ENCODE peak calls at places on chromosomes 6 and 20, in nine cellular contexts. P is lower leg skin, T is pancreas, W is HL-60, Y is heart right ventricle, L is ovary, G is right atrium auricular region, O is esophagus squamous epithelium, D is cardiac fibroblast. V is an unnamed sample.

GRCh38 chr6:157779705-157780604 is 43.1 kb upstream of the SNX9 start:
- DNase-seq in P (no peak), T (no peak), W (no peak), Y (no peak), L (no peak), G (no peak), O (no peak), D (peak), V (no peak)

GRCh38 chr6:4055420-4056041 is 23.4 kb downstream of the FAM217A start:
- DNase-seq in P (peak), T (no peak), W (no peak), Y (no peak), L (no peak), G (no peak), O (no peak), D (peak), V (no peak)

GRCh38 chr6:40816601-40817000 is 222.4 kb downstream of the UNC5CL start:
- DNase-seq in P (no peak), T (no peak), W (no peak), Y (no peak), L (no peak), G (no peak), O (no peak), D (no peak), V (no peak)

GRCh38 chr20:22430154-22430745 is 154.1 kb downstream of the FOXA2 start:
- DNase-seq in P (no peak), T (no peak), W (no peak), Y (no peak), L (no peak), G (no peak), O (no peak), D (peak), V (no peak)

GRCh38 chr6:125273965-125274364 is 27.8 kb downstream of the HDDC2 start:
- DNase-seq in P (peak), T (no peak), W (no peak), Y (no peak), L (no peak), G (no peak), O (no peak), D (peak), V (no peak)

GRCh38 chr6:26215200-26216014 is 128.2 kb downstream of the HFE start:
- DNase-seq in P (no peak), T (no peak), W (no peak), Y (no peak), L (no peak), G (no peak), O (no peak), D (peak), V (no peak)

GRCh38 chr20:62354811-62355341 is 12.2 kb downstream of the LAMA5 start:
- DNase-seq in P (no peak), T (peak), W (no peak), Y (peak), L (no peak), G (no peak), O (no peak), D (no peak), V (no peak)

GRCh38 chr20:44075191-44075949 is 111.6 kb downstream of the JPH2 start:
- DNase-seq in P (no peak), T (no peak), W (peak), Y (no peak), L (no peak), G (peak), O (no peak), D (no peak), V (no peak)

GRCh38 chr6:36386495-36387439 is 702 bp downstream of the ETV7 start:
- DNase-seq in P (no peak), T (no peak), W (no peak), Y (peak), L (peak), G (no peak), O (no peak), D (peak), V (no peak)

GRCh38 chr6:71410164-71410566 is 121.6 kb downstream of the OGFRL1 start:
- DNase-seq in P (no peak), T (no peak), W (no peak), Y (no peak), L (no peak), G (no peak), O (no peak), D (no peak), V (no peak)

DNA sequence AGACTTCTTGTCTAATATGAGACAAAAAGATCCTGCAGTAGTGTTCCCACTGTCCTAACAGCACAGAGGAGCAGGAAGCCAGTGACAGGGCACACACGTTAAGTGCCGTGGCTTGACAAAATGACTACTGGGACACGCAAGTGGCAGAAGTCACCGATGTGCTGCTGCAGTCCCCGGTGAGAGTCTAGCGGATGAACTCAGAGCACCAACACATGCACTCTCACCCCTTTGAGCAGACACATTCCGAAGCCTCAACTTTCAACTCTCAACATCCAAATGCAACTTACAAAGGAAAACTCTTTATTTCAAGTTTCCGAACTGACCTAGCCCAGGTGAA is 894 bp downstream of the LAMA4 start:
- DNase-seq in P (no peak), T (no peak), W (no peak), Y (peak), L (no peak), G (no peak), O (no peak), D (no peak), V (no peak)
- TF ChIP-seq CTCF in P (no peak), T (no peak), W (no peak), Y (no peak), L (no peak), G (no peak), O (no peak), D (no peak), V (no peak)

GRCh38 chr20:1119128-1119505 is 715 bp downstream of the PSMF1 start:
- DNase-seq in P (no peak), T (no peak), W (no peak), Y (no peak), L (no peak), G (no peak), O (no peak), D (no peak), V (no peak)

GRCh38 chr20:1119524-1119923 is 1.1 kb downstream of the PSMF1 start:
- DNase-seq in P (no peak), T (no peak), W (no peak), Y (no peak), L (no peak), G (no peak), O (no peak), D (no peak), V (no peak)

GRCh38 chr20:1121439-1121838 is 3.0 kb downstream of the PSMF1 start:
- DNase-seq in P (no peak), T (no peak), W (no peak), Y (no peak), L (no peak), G (no peak), O (no peak), D (peak), V (no peak)

GRCh38 chr20:1118336-1119127 is at the start of gene PSMF1:
- DNase-seq in P (peak), T (peak), W (peak), Y (peak), L (peak), G (peak), O (peak), D (peak), V (peak)

DNA sequence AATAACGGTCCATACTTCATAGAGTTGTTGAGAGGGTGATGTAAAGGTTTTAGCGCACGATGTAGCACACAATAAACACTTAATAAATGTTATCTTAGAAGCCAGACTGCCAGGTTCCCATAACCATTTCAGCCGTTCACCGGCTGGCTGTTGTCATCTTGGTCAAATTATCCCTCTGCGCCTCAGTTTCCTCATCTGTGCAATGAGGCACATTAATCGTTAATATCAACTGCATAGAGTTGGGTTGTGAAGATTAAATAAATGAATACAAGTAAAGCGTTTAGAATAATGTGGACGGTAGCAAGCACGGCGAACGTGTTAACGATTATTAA is 432 bp upstream of the PSMF1 start:
- DNase-seq in P (no peak), T (no peak), W (no peak), Y (no peak), L (no peak), G (no peak), O (no peak), D (no peak), V (no peak)
- H3K4me3 ChIP-seq in P (peak), T (peak), W (peak), Y (peak), L (peak), G (peak), O (peak), D (peak), V (peak)

GRCh38 chr6:89081423-89082322 is 1.1 kb downstream of the PNRC1 start:
- DNase-seq in P (peak), T (peak), W (peak), Y (peak), L (peak), G (peak), O (peak), D (peak), V (peak)
- TF ChIP-seq CTCF in P (no peak), T (no peak), W (no peak), Y (no peak), L (no peak), G (no peak), O (no peak), D (no peak), V (peak)

DNA sequence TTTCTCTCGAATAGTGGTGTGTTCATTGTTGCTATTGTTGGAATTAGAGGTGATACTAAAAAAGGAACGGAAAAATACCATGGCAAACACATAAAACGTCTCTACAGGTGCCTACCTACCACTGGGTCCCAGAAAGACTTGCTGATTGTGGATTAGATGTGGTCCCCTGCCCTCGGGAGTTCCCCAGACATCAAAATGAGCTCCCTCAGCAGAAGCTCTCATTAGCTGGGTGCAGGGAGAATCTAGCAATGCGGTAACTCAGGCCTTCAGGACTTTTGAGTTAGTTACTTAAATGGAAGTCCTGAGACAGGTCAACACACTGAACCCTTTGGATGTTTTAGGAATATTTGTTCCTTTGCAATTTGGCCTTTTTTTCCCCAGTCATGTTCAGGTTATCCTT is 6.1 kb downstream of the IRF4 start:
- DNase-seq in P (no peak), T (no peak), W (no peak), Y (no peak), L (no peak), G (no peak), O (no peak), D (no peak), V (no peak)
- H3K4me3 ChIP-seq in P (no peak), T (no peak), W (no peak), Y (no peak), L (no peak), G (no peak), O (no peak), D (no peak), V (no peak)

GRCh38 chr6:131948221-131948661 is 2.9 kb downstream of the CCN2 start:
- DNase-seq in P (no peak), T (no peak), W (no peak), Y (no peak), L (no peak), G (no peak), O (no peak), D (peak), V (no peak)

GRCh38 chr6:131949909-131950766 is 1.0 kb downstream of the CCN2 start:
- DNase-seq in P (peak), T (peak), W (no peak), Y (peak), L (peak), G (peak), O (peak), D (peak), V (no peak)

GRCh38 chr6:131949615-131949908 is 1.6 kb downstream of the CCN2 start:
- DNase-seq in P (no peak), T (no peak), W (no peak), Y (no peak), L (no peak), G (no peak), O (no peak), D (no peak), V (no peak)

GRCh38 chr6:131946992-131947955 is 3.9 kb downstream of the CCN2 start:
- DNase-seq in P (no peak), T (no peak), W (no peak), Y (no peak), L (no peak), G (no peak), O (no peak), D (peak), V (no peak)

DNA sequence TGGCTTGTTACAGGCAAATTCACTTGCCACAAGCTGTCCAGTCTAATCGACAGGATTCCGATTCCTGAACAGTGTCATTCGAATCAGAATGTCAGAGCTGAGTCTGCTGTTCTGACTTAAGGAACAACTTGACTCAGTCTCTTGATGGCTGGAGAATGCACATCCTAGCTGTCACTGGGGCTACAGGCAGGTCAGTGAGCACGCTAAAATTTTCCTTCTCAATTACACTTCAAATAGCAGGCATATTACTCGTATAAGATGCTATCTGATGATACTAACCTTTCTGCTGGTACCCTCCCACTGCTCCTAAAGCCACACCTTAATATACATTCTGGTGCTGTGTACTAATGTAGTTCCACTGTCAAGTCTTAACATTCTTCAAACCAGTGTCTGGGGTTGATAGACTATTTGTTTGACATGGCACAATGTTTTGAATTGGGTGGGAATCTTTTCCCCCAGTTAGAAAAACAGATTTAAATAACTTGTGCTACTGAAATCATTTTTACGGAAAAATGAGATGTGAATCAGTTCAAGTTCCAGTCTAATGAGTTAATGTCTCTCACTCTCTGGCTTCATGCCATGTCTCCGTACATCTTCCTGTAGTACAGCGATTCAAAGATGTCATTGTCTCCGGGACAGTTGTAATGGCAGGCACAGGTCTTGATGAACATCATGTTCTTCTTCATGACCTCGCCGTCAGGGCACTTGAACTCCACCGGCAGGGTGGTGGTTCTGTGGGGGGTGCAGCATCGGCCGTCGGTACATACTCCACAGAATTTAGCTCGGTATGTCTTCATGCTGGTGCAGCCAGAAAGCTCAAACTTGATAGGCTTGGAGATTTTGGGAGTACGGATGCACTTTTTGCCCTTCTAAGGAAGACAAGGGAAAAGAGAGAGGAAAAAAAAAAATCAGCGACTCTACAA is 2.2 kb downstream of the CCN2 start:
- DNase-seq in P (no peak), T (no peak), W (no peak), Y (no peak), L (no peak), G (no peak), O (no peak), D (peak), V (no peak)
- TF ChIP-seq CTCF in P (no peak), T (no peak), W (no peak), Y (no peak), L (no peak), G (no peak), O (no peak), D (no peak), V (no peak)

DNA sequence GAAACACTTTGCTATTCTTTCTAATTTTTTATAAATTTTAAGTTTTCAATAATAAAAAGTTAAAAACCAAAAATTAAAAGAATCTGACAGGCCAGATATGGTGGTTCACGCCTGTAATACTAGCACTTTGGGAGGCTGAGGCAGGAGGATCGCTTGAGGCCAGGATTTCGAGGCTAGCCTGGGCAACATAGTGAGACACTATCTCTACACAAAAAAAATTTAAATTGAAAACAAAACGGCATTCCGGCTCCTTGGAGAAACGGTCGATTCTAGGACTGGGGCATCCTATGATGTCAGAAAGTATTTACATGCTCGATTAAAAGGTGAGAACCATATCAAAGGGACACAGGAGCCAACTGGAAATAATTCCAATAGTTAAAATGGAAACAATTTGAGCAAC is 21.1 kb downstream of the HLA-E start:
- DNase-seq in P (no peak), T (no peak), W (no peak), Y (no peak), L (no peak), G (no peak), O (no peak), D (no peak), V (no peak)
- H3K4me3 ChIP-seq in P (no peak), T (no peak), W (no peak), Y (no peak), L (no peak), G (no peak), O (no peak), D (no peak), V (no peak)

V was measured in GM12864.